ENCODE peak calls at places on chromosomes 2 and 18, in eight cellular contexts. F, V, Q, J, X, N, U and G are unnamed samples.

GRCh38 chr18:37493352-37493935 is 72.2 kb downstream of the CELF4 start:
- DNase-seq in F (peak; percentile 47), V (no peak), Q (no peak), J (no peak), X (no peak), N (no peak), U (no peak), G (peak; percentile 4)

GRCh38 chr18:21980744-21981143 is 188.6 kb upstream of the GATA6 start:
- DNase-seq in F (no peak), V (no peak), Q (no peak), J (no peak), X (no peak), N (no peak), U (no peak), G (no peak)

GRCh38 chr2:204255068-204255467 is 290.2 kb upstream of the PARD3B start:
- DNase-seq in F (no peak), V (no peak), Q (no peak), J (no peak), X (no peak), N (no peak), U (no peak), G (no peak)

GRCh38 chr2:9699139-9699823 is 68.5 kb upstream of the YWHAQ start:
- DNase-seq in F (no peak), V (peak; percentile 68), Q (peak; percentile 63), J (no peak), X (no peak), N (no peak), U (no peak), G (no peak)

GRCh38 chr2:226475650-226476049 is 324.0 kb downstream of the IRS1 start:
- DNase-seq in F (peak; percentile 7), V (peak; percentile 6), Q (peak; percentile 52), J (no peak), X (no peak), N (no peak), U (no peak), G (peak; percentile 8)

GRCh38 chr2:135245055-135245454 is 193.0 kb downstream of the RAB3GAP1 start:
- DNase-seq in F (peak; percentile 9), V (no peak), Q (peak; percentile 68), J (no peak), X (no peak), N (no peak), U (no peak), G (peak; percentile 30)

GRCh38 chr2:231717281-231718180 is 9.2 kb downstream of the PTMA start:
- DNase-seq in F (peak; percentile 75), V (peak; percentile 58), Q (peak; percentile 87), J (no peak), X (peak; percentile 48), N (no peak), U (peak; percentile 90), G (peak; percentile 99)

GRCh38 chr2:222610746-222611145 is 45.1 kb downstream of the FARSB start:
- DNase-seq in F (no peak), V (no peak), Q (no peak), J (no peak), X (no peak), N (no peak), U (no peak), G (peak; percentile 15)

GRCh38 chr2:131104487-131105155 is 515 bp upstream of the PLEKHB2 start:
- DNase-seq in F (peak; percentile 81), V (peak; percentile 63), Q (peak; percentile 39), J (peak; percentile 48), X (peak; percentile 83), N (no peak), U (peak; percentile 90), G (peak; percentile 89)

GRCh38 chr18:13381907-13382682 is 163.5 kb downstream of the LDLRAD4 start:
- DNase-seq in F (no peak), V (no peak), Q (peak; percentile 77), J (peak; percentile 27), X (peak; percentile 72), N (peak; percentile 73), U (peak; percentile 22), G (no peak)

GRCh38 chr2:11155326-11156059 is at the start of gene SLC66A3:
- DNase-seq in F (peak; percentile 88), V (peak; percentile 89), Q (peak; percentile 64), J (no peak), X (peak; percentile 82), N (no peak), U (peak; percentile 89), G (peak; percentile 94)

GRCh38 chr18:79139206-79139605 is 70.0 kb downstream of the ATP9B start:
- DNase-seq in F (no peak), V (no peak), Q (no peak), J (no peak), X (no peak), N (no peak), U (no peak), G (no peak)

GRCh38 chr2:237698338-237698694 is 70.9 kb downstream of the LRRFIP1 start:
- DNase-seq in F (no peak), V (no peak), Q (no peak), J (no peak), X (no peak), N (peak; percentile 10), U (no peak), G (no peak)

GRCh38 chr2:231883468-231883881 is 42.7 kb downstream of the NPPC start:
- DNase-seq in F (no peak), V (no peak), Q (no peak), J (no peak), X (peak; percentile 46), N (no peak), U (no peak), G (no peak)

GRCh38 chr2:206920310-206920709 is 19.0 kb upstream of the CPO start:
- DNase-seq in F (peak; percentile 28), V (no peak), Q (no peak), J (no peak), X (no peak), N (no peak), U (no peak), G (no peak)
- TF ChIP-seq CTCF in F (no peak), V (no peak), Q (no peak), J (no peak), X (no peak), N (no peak), U (no peak), G (no peak)

DNA sequence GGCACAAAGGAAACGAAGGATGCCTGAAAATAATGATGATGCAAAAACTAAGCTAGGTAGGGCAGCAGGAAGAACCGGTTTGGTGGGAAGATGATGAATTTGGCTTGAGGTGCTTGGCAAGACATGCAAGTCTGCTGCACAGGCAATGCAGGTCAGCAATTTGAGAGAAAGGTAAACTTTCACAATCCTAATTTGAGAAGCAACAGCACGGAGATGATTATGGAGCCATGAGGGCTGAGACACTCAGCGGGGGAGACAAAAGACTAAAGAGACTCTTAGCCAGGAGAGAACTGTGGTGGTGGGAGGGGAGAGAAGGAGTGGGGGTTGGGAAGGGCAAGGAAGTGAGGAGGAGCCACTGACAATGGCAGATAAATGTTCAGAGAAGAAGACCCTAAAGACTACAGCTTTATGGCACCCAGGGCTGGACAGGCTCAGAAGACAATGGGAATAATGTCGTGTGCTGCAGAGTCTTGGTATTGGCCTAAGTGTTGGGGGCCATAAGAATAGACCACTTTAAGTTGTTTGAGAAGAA is 19.4 kb upstream of the RNF149 start:
- DNase-seq in F (peak; percentile 69), V (no peak), Q (no peak), J (no peak), X (no peak), N (no peak), U (no peak), G (no peak)
- H3K4me3 ChIP-seq in F (no peak overlapping the region), V (no peak overlapping the region), Q (no peak overlapping the region), J (no peak overlapping the region), X (no peak overlapping the region), N (no peak overlapping the region), U (no peak overlapping the region), G (no peak overlapping the region)

DNA sequence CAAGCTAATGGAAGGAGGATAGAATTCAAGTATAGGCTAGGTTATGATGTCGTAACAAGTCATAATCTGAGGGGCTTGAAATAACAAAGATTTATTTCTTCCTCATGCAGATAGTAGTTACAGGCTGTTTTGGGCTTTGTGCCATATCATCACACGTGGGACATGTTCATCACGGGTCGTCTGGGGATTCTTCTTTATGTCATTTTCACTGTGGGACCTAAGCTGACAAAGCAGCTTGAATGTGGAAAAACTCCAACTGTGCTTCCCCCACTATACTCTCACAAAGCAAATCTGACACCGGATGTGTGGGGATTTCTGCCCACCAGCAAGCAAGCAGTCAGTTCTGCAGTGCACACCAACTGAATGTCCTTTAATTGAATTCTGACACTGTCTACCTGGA is 124.8 kb downstream of the LTBP1 start:
- DNase-seq in F (no peak), V (no peak), Q (no peak), J (no peak), X (no peak), N (no peak), U (peak; percentile 14), G (no peak)
- TF ChIP-seq CTCF in F (no peak), V (no peak), Q (no peak), J (no peak), X (no peak), N (no peak), U (no peak), G (no peak)

GRCh38 chr18:58257461-58257860 is 213.4 kb downstream of the NEDD4L start:
- DNase-seq in F (no peak), V (no peak), Q (peak; percentile 23), J (no peak), X (no peak), N (no peak), U (peak; percentile 18), G (no peak)
- H3K4me3 ChIP-seq in F (no peak overlapping the region), V (no peak overlapping the region), Q (no peak overlapping the region), J (no peak overlapping the region), X (no peak overlapping the region), N (no peak overlapping the region), U (no peak overlapping the region), G (no peak overlapping the region)

GRCh38 chr18:50281295-50281971 is at the start of gene MBD1:
- DNase-seq in F (peak; percentile 95), V (peak; percentile 84), Q (peak; percentile 98), J (peak; percentile 91), X (peak; percentile 97), N (peak; percentile 97), U (peak; percentile 99), G (peak; percentile 97)
- TF ChIP-seq CTCF in F (peak; percentile 11), V (no peak), Q (peak; percentile 34), J (peak; percentile 73), X (peak; percentile 13), N (peak; percentile 36), U (peak; percentile 16), G (no peak)

DNA sequence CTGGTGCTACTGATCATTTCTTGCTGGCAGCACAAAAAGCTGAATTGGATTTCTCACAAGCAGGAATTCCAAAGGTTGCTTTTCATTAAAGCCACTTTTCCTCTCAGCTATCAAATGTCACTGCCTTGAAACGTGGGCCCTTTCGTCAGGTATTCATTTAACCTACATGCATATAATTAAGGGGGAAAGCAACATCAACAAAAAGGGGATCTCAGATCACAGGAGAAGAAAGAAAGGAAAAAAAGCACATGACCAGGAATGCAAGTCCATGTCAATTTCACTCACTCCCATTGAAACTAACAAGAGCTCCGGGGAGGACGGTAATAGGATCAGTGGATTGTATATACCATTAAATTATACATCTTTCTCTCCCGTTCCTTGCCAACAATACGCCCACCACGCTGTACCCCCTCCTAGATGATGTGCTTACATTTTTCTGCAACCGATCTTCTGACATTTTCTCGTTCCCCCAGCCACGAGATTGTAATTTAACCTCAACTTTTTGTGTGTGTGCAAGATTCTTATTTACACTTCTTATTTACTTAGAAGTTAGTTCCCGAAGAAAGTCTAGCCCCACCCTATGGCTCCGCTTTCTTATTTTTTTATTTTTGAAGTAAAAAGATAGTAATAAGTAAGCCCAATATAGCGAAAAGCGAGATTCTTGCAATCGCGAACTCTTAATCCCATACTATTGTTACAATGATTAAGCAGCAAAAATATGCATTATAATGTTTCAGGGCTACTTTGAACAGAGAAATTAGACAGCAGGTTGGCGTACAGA is 707 bp downstream of the FIGN start:
- DNase-seq in F (peak; percentile 59), V (no peak), Q (peak; percentile 19), J (no peak), X (no peak), N (no peak), U (no peak), G (no peak)
- H3K4me3 ChIP-seq in F (peak overlapping the region; percentile 80), V (peak overlapping the region; percentile 72), Q (peak overlapping the region; percentile 89), J (peak overlapping the region; percentile 80), X (peak overlapping the region; percentile 93), N (peak overlapping the region; percentile 46), U (no peak overlapping the region), G (no peak overlapping the region)